ENCODE peak calls at places on chromosomes 12 and 14, in seven cellular contexts. G, Y, R, I, U, C and L are unnamed samples. For H3K27me3, the result is how much of the 10 kb centered on the place peaks cover.

GRCh38 chr14:98579140-98579539 is 692.9 kb downstream of the BCL11B start:
- DNase-seq in U (no peak), I (no peak), C (no peak), G (no peak), Y (no peak), R (no peak), L (no peak)

GRCh38 chr12:24505366-24506025 is 443.4 kb downstream of the BCAT1 start:
- DNase-seq in G (no peak), Y (no peak), R (no peak), C (no peak), I (no peak), U (no peak), L (no peak)

GRCh38 chr12:48221645-48222044 is 18.6 kb upstream of the OR10AD1 start:
- DNase-seq in U (no peak), G (no peak), I (no peak), C (no peak), R (no peak), Y (no peak), L (peak)

GRCh38 chr12:45381351-45381750 is 165.5 kb downstream of the ANO6 start:
- DNase-seq in I (no peak), C (no peak), Y (no peak), R (no peak), G (no peak), U (no peak), L (no peak)

GRCh38 chr14:56816575-56817391 is 6.5 kb upstream of the OTX2 start:
- DNase-seq in U (peak), Y (no peak), C (no peak), I (no peak), R (no peak), G (no peak), L (no peak)

GRCh38 chr14:23776296-23776695 is 140.1 kb downstream of the DHRS2 start:
- DNase-seq in Y (no peak), U (no peak), G (no peak), I (no peak), R (no peak), C (no peak), L (no peak)

GRCh38 chr12:89393551-89394121 is 41.3 kb upstream of the DUSP6 start:
- DNase-seq in U (no peak), I (no peak), Y (no peak), G (no peak), C (no peak), R (no peak), L (no peak)

GRCh38 chr14:22766457-22767322 is at the start of gene OXA1L:
- DNase-seq in I (peak), U (peak), C (peak), Y (peak), G (peak), R (peak), L (peak)

GRCh38 chr12:3117144-3117581 is 40.0 kb downstream of the TSPAN9 start:
- DNase-seq in U (no peak), I (no peak), Y (no peak), G (no peak), R (no peak), C (no peak), L (no peak)

GRCh38 chr14:63641473-63642228 is at the start of gene WDR89:
- DNase-seq in R (peak), G (peak), U (peak), I (peak), Y (peak), C (peak), L (peak)

GRCh38 chr12:6141048-6141447 is 16.6 kb upstream of the VWF start:
- DNase-seq in R (no peak), I (no peak), Y (no peak), G (peak), U (no peak), C (no peak), L (no peak)

GRCh38 chr12:56257491-56258067 is 605 bp downstream of the ANKRD52 start:
- DNase-seq in Y (no peak), G (no peak), U (peak), C (no peak), R (no peak), I (no peak), L (peak)

GRCh38 chr12:80709811-80710726 is 2.6 kb downstream of the MYF6 start:
- DNase-seq in R (no peak), C (no peak), Y (no peak), I (no peak), G (no peak), U (peak), L (no peak)
- H3K27me3 ChIP-seq in R (under half), C (half or more), Y (under half), I (under half), G (under half), U (half or more), L (under half)

GRCh38 chr14:104844306-104845032 is 20.6 kb upstream of the CEP170B start:
- DNase-seq in R (peak), Y (no peak), I (peak), U (peak), G (no peak), C (no peak), L (no peak)
- H3K27me3 ChIP-seq in R (under half), Y (under half), I (under half), U (under half), G (under half), C (half or more), L (under half)

DNA sequence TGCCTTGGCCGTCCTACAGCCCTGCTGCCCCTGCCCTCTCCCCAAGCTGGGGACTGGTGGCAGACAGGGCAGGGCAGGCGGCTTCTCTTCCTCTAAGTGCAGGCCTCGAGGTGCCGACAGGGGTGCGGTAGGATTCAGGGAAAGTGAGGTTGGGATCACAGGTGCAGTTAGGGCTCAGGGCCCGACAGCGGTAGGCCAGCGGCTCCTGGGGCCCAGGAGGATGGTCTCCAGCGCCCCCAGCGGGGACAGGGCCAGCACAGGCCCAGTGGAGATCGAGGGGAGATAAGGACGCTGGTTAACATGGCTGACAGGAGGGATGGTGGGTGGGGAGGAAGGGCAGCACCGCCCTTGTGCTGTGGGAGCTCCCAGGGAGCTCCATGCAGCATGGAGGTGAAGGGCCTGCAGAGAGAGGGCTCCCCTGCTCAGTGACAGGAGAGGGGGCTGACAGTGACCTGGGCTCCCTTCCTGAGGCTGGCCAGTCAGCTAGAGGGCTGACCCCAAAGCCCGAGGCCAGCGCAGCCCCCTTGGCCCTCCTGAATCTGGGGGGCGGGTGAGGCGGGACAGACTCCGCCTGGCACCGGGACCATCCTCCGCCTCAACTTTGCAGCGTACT is 860 bp upstream of the CRIP1 start:
- DNase-seq in U (peak), I (no peak), Y (no peak), C (peak), G (no peak), R (no peak), L (no peak)
- H3K27me3 ChIP-seq in U (half or more), I (under half), Y (under half), C (under half), G (under half), R (under half), L (under half)

GRCh38 chr12:94870511-94870910 is 133.0 kb downstream of the NDUFA12 start:
- DNase-seq in G (no peak), Y (no peak), I (no peak), U (no peak), C (no peak), R (no peak), L (no peak)

GRCh38 chr12:94872671-94873367 is 130.7 kb downstream of the NDUFA12 start:
- DNase-seq in G (no peak), U (peak), C (no peak), I (no peak), R (no peak), Y (peak), L (no peak)

GRCh38 chr12:94863286-94863685 is 140.2 kb downstream of the NDUFA12 start:
- DNase-seq in C (no peak), Y (no peak), G (no peak), U (no peak), I (no peak), R (no peak), L (no peak)

GRCh38 chr12:94872007-94872653 is 131.4 kb downstream of the NDUFA12 start:
- DNase-seq in U (peak), I (no peak), Y (peak), G (no peak), C (no peak), R (no peak), L (no peak)

DNA sequence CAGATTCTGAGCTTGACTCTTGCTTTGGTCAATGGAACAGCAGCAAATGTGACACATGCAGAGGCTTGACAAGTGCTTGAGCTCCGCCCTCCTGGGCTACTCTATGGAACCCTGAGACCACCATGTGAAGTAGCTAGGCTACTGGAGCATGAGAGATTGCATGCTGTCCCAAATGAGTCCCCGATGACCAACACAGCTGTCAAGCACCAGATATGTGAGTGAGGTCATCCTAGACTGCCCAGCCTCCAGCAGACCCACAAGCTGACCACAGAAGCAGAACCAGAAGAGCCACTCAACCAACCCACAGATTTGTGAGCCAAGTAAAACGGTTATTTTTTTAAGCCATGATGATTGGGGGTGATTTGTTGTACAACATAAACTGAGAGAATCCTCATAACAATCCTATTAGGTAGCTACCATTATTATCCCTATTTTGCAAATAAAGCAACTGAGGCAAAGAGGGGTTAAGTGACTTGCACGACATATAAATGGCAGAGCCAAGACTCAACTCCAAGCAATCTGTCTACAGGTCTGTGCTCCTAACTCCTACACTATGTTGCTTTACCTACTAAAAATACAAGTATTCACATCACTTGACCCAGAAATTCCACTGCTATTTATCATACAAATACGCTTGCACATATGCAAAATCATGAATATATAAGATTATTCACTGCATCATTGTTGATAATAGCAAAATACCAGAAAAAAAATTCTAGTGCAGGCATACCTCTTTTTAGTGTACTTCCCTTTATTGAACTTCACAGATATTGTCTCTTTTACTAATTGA is 136.2 kb downstream of the NDUFA12 start:
- DNase-seq in U (no peak), C (no peak), Y (no peak), R (no peak), G (no peak), I (no peak), L (peak)
- H3K27me3 ChIP-seq in U (under half), C (under half), Y (under half), R (under half), G (under half), I (under half), L (under half)

GRCh38 chr12:197911-198695 is 15.9 kb downstream of the SLC6A12 start:
- DNase-seq in I (no peak), U (no peak), R (no peak), C (no peak), G (no peak), Y (no peak), L (no peak)
- H3K27me3 ChIP-seq in I (under half), U (under half), R (under half), C (under half), G (under half), Y (under half), L (under half)